ENCODE peak calls at places on chromosomes 1 and 21, in nine cellular contexts. B is progenitor cell of endocrine pancreas; X is aorta; U is RWPE1; R is non-pigmented ciliary epithelial cell; C is IMR-90; G is Calu3; Q is stimulated activated CD8-positive, alpha-beta memory T cell treated with anti-CD3 and anti-CD28 coated beads, Interleukin-4, amount 100 ng/mL, for 1 hour; O is tibial artery. H is an unnamed sample.

GRCh38 chr1:2556277-2557145 is at the start of gene TNFRSF14:
- DNase-seq in B (no peak), X (peak), U (no peak), R (no peak), C (peak), G (peak), Q (peak), O (peak), H (no peak)

GRCh38 chr21:14862794-14863720 is 201.7 kb downstream of the NRIP1 start:
- DNase-seq in B (no peak), X (no peak), U (no peak), R (no peak), C (peak), G (peak), Q (no peak), O (no peak), H (no peak)

GRCh38 chr1:55894521-55894920 is 679.4 kb upstream of the USP24 start:
- DNase-seq in B (no peak), X (no peak), U (no peak), R (no peak), C (peak), G (no peak), Q (no peak), O (no peak), H (no peak)

GRCh38 chr1:17909634-17910033 is 154.5 kb downstream of the ACTL8 start:
- DNase-seq in B (no peak), X (no peak), U (no peak), R (no peak), C (peak), G (no peak), Q (no peak), O (peak), H (peak)

GRCh38 chr1:3743421-3743820 is 8.8 kb upstream of the CCDC27 start:
- DNase-seq in B (no peak), X (no peak), U (no peak), R (no peak), C (no peak), G (no peak), Q (no peak), O (no peak), H (no peak)

GRCh38 chr1:115980156-115980555 is 3.8 kb downstream of the SLC22A15 start:
- DNase-seq in B (no peak), X (no peak), U (no peak), R (no peak), C (no peak), G (no peak), Q (no peak), O (no peak), H (no peak)

GRCh38 chr1:82121421-82121820 is 320.7 kb downstream of the ADGRL2 start:
- DNase-seq in B (no peak), X (no peak), U (no peak), R (no peak), C (no peak), G (no peak), Q (no peak), O (no peak), H (no peak)

GRCh38 chr21:42724226-42724920 is 71.0 kb downstream of the PDE9A start:
- DNase-seq in B (no peak), X (no peak), U (peak), R (peak), C (peak), G (peak), Q (no peak), O (no peak), H (peak)

GRCh38 chr1:34759472-34760357 is at the start of gene GJB4:
- DNase-seq in B (no peak), X (no peak), U (peak), R (no peak), C (no peak), G (peak), Q (no peak), O (no peak), H (no peak)

GRCh38 chr1:24216254-24216653 is 29.2 kb upstream of the IFNLR1 start:
- DNase-seq in B (no peak), X (no peak), U (no peak), R (no peak), C (no peak), G (no peak), Q (no peak), O (no peak), H (no peak)

GRCh38 chr1:194318790-194319280 is 1132.4 kb upstream of the B3GALT2 start:
- DNase-seq in B (no peak), X (no peak), U (no peak), R (no peak), C (no peak), G (no peak), Q (no peak), O (no peak), H (no peak)

GRCh38 chr1:19758227-19758830 is 41.4 kb downstream of the TMCO4 start:
- DNase-seq in B (no peak), X (no peak), U (peak), R (no peak), C (peak), G (no peak), Q (no peak), O (no peak), H (peak)

GRCh38 chr1:56958526-56958925 is 7.3 kb downstream of the C8B start:
- DNase-seq in B (no peak), X (no peak), U (no peak), R (peak), C (peak), G (no peak), Q (no peak), O (no peak), H (no peak)

GRCh38 chr1:34762474-34763141 is 3.1 kb downstream of the GJB4 start:
- DNase-seq in B (no peak), X (no peak), U (peak), R (no peak), C (no peak), G (peak), Q (no peak), O (no peak), H (no peak)

GRCh38 chr1:219577331-219577730 is 35.6 kb downstream of the ZC3H11B start:
- DNase-seq in B (no peak), X (no peak), U (no peak), R (no peak), C (no peak), G (no peak), Q (no peak), O (no peak), H (no peak)

H was measured in SJCRH30.